ENCODE peak calls at places on chromosomes 3 and 15, in nine cellular contexts. B, Y, R, O, M, T, J, C and Z are unnamed samples.

GRCh38 chr15:101808201-101808600 is 3.8 kb upstream of the OR4F15 start:
- DNase-seq in B (peak), C (peak), M (no peak), J (no peak), T (no peak), R (no peak), O (no peak), Y (no peak), Z (no peak)

GRCh38 chr15:69132935-69133861 is 27.2 kb upstream of the GLCE start:
- DNase-seq in C (no peak), J (no peak), O (no peak), R (no peak), B (no peak), T (no peak), Y (no peak), M (no peak), Z (no peak)

GRCh38 chr15:31342781-31343626 is 16.4 kb downstream of the KLF13 start:
- DNase-seq in R (no peak), Y (peak), B (no peak), J (no peak), M (no peak), C (no peak), O (no peak), T (no peak), Z (no peak)

GRCh38 chr3:42061042-42061710 is 30.0 kb upstream of the TRAK1 start:
- DNase-seq in T (no peak), O (no peak), M (no peak), B (no peak), J (no peak), C (no peak), R (no peak), Y (no peak), Z (no peak)

GRCh38 chr3:82364827-82365226 is 603.4 kb upstream of the GBE1 start:
- DNase-seq in R (no peak), J (no peak), B (no peak), O (no peak), C (no peak), Y (no peak), T (no peak), M (no peak), Z (no peak)

GRCh38 chr3:139124197-139124596 is 79.5 kb upstream of the PRR23C start:
- DNase-seq in J (no peak), O (no peak), M (no peak), B (no peak), T (peak), R (no peak), Y (no peak), C (no peak), Z (no peak)

GRCh38 chr3:24069045-24069444 is 124.0 kb downstream of the NR1D2 start:
- DNase-seq in R (no peak), T (no peak), Y (no peak), M (no peak), C (no peak), J (no peak), B (no peak), O (no peak), Z (no peak)

GRCh38 chr3:64687381-64687780 is 419 bp downstream of the ADAMTS9 start:
- DNase-seq in J (no peak), B (no peak), T (no peak), M (no peak), R (no peak), O (no peak), Y (peak), C (no peak), Z (no peak)

GRCh38 chr15:67089218-67090193 is 24.1 kb downstream of the SMAD3 start:
- DNase-seq in T (no peak), O (no peak), M (no peak), R (no peak), Y (peak), J (no peak), B (no peak), C (no peak), Z (no peak)

GRCh38 chr15:39581501-39582285 is 814 bp downstream of the THBS1 start:
- DNase-seq in T (peak), O (peak), J (no peak), Y (peak), B (peak), C (peak), M (no peak), R (peak), Z (peak)

GRCh38 chr3:55483196-55484095 is 3.7 kb downstream of the WNT5A start:
- DNase-seq in C (no peak), J (no peak), Y (no peak), R (peak), T (no peak), O (no peak), M (no peak), B (no peak), Z (peak)

DNA sequence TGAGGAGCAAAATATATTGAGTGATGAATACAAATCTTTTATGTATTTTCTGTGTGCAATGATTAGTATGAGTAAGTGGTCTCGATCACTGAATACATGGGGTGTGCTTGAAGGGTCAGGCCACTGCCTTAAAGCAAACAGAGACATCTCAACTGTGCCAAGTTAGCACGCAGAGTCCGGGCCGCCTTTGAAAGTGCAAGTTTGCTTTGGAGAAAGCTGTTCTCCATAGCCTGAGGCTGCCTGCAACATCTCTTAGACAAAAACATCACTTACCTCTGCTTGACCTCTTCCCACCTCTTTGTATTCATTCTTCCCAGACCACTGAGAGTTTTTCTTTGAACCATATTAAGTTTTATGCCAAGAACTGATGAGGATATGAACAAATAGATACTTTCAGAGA is 267.0 kb downstream of the ZBTB20 start:
- DNase-seq in T (no peak), O (peak), B (no peak), M (no peak), R (no peak), J (peak), C (no peak), Y (no peak), Z (no peak)
- TF ChIP-seq CTCF in T (no peak), O (no peak), B (no peak), M (no peak), R (no peak), J (no peak), C (no peak), Y (no peak), Z (no peak)

GRCh38 chr3:196525141-196525540 is 10.0 kb upstream of the SMCO1 start:
- DNase-seq in B (no peak), Y (no peak), C (no peak), M (no peak), T (no peak), R (no peak), J (no peak), O (no peak), Z (no peak)

GRCh38 chr3:196519738-196520122 is 4.6 kb upstream of the SMCO1 start:
- DNase-seq in M (no peak), T (no peak), B (no peak), R (peak), J (no peak), O (no peak), Y (no peak), C (peak), Z (no peak)

GRCh38 chr3:196523841-196524240 is 8.7 kb upstream of the SMCO1 start:
- DNase-seq in O (no peak), B (no peak), M (no peak), J (no peak), Y (no peak), T (no peak), C (no peak), R (no peak), Z (no peak)

GRCh38 chr3:196528639-196529233 is 13.6 kb upstream of the SMCO1 start:
- DNase-seq in R (peak), T (peak), J (peak), Y (peak), M (peak), O (peak), B (no peak), C (peak), Z (peak)

DNA sequence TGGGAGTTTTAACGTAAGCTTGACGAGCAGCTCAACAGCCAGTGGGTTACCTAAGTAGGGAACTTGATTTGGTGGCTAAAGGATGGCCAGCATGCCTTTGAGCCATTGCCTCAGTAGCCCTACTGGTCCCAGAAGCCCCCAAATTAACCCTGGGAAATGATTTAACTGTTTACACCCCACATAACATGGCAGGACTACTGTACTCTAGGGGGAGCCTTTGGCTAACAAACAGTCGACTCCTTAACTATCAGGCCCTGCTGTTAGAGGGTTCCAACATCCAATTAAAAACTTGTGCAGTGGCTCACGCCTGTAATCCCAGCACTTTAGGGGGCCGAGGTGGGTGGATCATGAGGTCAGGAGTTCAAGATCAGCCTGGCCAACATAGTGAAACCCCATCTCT is 9.4 kb upstream of the SMCO1 start:
- DNase-seq in Y (peak), O (no peak), B (no peak), C (no peak), M (no peak), T (no peak), R (no peak), J (no peak), Z (no peak)
- TF ChIP-seq CTCF in Y (peak), O (no peak), B (peak), C (peak), M (no peak), T (no peak), R (no peak), J (peak), Z (no peak)

GRCh38 chr15:41581110-41581509 is 22.1 kb downstream of the TYRO3 start:
- DNase-seq in Y (no peak), J (peak), T (no peak), B (no peak), O (no peak), M (no peak), C (no peak), R (no peak), Z (peak)

GRCh38 chr15:41584636-41585139 is 25.7 kb downstream of the TYRO3 start:
- DNase-seq in M (no peak), R (no peak), O (no peak), Y (no peak), C (no peak), T (no peak), J (no peak), B (no peak), Z (no peak)

GRCh38 chr15:41583795-41584194 is 24.8 kb downstream of the TYRO3 start:
- DNase-seq in C (no peak), O (no peak), T (no peak), J (no peak), M (no peak), R (no peak), B (no peak), Y (no peak), Z (peak)

GRCh38 chr15:41585140-41586047 is 26.4 kb downstream of the TYRO3 start:
- DNase-seq in O (peak), R (peak), T (peak), J (no peak), B (peak), M (peak), Y (peak), C (peak), Z (peak)
- TF ChIP-seq CTCF in O (no peak), R (peak), T (peak), J (no peak), B (peak), M (peak), Y (peak), C (peak), Z (no peak)

DNA sequence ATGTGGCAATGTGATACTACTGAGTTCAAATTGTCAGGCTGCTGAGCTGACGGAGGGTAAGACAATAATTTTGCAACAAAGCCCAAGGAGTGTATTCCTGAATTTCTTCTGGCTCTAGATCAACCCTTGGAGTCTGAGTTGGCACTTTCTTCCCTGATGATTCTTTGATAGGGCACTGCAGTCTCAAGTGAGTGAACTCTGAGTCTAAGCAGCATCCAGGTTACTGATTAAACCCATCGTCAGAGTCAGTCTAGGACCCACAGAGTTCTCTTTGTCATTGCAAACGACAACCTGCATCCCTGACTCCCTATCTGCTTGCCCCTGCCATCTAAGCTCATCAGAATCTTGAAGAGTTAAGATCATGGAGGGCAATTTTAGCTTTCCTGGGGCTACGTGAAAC is 58.6 kb downstream of the MME start:
- DNase-seq in R (no peak), Y (no peak), B (no peak), C (no peak), M (no peak), O (no peak), T (no peak), J (no peak), Z (no peak)
- TF ChIP-seq CTCF in R (no peak), Y (no peak), B (no peak), C (no peak), M (no peak), O (no peak), T (no peak), J (no peak), Z (no peak)

DNA sequence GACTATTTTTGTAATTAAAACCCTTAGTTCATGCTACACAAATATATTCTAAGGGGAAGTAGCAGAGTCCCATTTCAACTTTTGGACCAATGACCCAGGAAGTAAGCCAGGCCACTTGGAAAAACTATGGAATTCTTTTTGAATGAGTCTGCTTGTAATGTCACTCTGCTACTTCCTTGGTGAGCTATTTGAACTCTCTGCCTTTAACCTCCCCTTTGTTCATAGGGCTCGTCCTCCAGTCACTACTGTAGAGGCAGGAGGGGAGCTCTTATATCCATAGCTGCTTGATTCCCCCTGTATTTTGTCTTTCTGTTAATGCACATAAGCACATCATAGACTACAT is 119.6 kb downstream of the UACA start:
- DNase-seq in Y (no peak), R (no peak), C (peak), O (no peak), M (no peak), T (no peak), J (peak), B (no peak), Z (no peak)
- TF ChIP-seq CTCF in Y (no peak), R (no peak), C (no peak), O (no peak), M (no peak), T (no peak), J (no peak), B (no peak), Z (no peak)

GRCh38 chr3:12935861-12936830 is 94.8 kb upstream of the RPL32 start:
- DNase-seq in Y (no peak), J (no peak), O (no peak), B (no peak), R (no peak), C (no peak), M (no peak), T (no peak), Z (no peak)
- TF ChIP-seq CTCF in Y (no peak), J (no peak), O (no peak), B (no peak), R (no peak), C (no peak), M (no peak), T (no peak), Z (no peak)